ENCODE peak calls at places on chromosomes 1 and 21, in seven cellular contexts. S is endothelial cell; N is fibroblast of lung; U is cardiac fibroblast; O is CD8-positive, alpha-beta T cell; F is stomach; W is AG09309. R is an unnamed sample.

GRCh38 chr21:25837545-25838263 is 102.9 kb downstream of the GABPA start:
- DNase-seq in S (no peak), N (peak), U (peak), O (no peak), F (no peak), W (no peak), R (peak)

GRCh38 chr21:36695671-36696389 is 3.1 kb upstream of the SIM2 start:
- DNase-seq in S (peak), N (no peak), U (no peak), O (no peak), F (no peak), W (no peak), R (no peak)

GRCh38 chr1:25829046-25829445 is 9.3 kb downstream of the MTFR1L start:
- DNase-seq in S (no peak), N (no peak), U (no peak), O (no peak), F (no peak), W (no peak), R (no peak)

GRCh38 chr1:62398377-62398776 is 38.5 kb upstream of the USP1 start:
- DNase-seq in S (no peak), N (peak), U (peak), O (no peak), F (no peak), W (peak), R (no peak)

GRCh38 chr1:43147625-43148319 is 24.3 kb downstream of the EBNA1BP2 start:
- DNase-seq in S (peak), N (peak), U (peak), O (no peak), F (peak), W (no peak), R (peak)

GRCh38 chr1:236861560-236862230 is 66.6 kb downstream of the MTR start:
- DNase-seq in S (no peak), N (peak), U (peak), O (no peak), F (no peak), W (no peak), R (no peak)

GRCh38 chr1:206895837-206896242 is 1.4 kb upstream of the IL24 start:
- DNase-seq in S (no peak), N (peak), U (peak), O (no peak), F (peak), W (peak), R (peak)

GRCh38 chr1:164651378-164651951 is 92.5 kb downstream of the PBX1 start:
- DNase-seq in S (no peak), N (peak), U (no peak), O (no peak), F (peak), W (no peak), R (no peak)

GRCh38 chr1:231381729-231382128 is 40.4 kb downstream of the EGLN1 start:
- DNase-seq in S (no peak), N (no peak), U (no peak), O (no peak), F (no peak), W (no peak), R (no peak)

GRCh38 chr1:29579821-29580425 is 343.6 kb downstream of the PTPRU start:
- DNase-seq in S (no peak), N (peak), U (peak), O (no peak), F (no peak), W (peak), R (peak)

GRCh38 chr1:209896346-209896745 is 41.7 kb upstream of the SYT14 start:
- DNase-seq in S (no peak), N (no peak), U (no peak), O (no peak), F (no peak), W (no peak), R (no peak)

GRCh38 chr1:219278288-219278687 is 104.6 kb downstream of the LYPLAL1 start:
- DNase-seq in S (no peak), N (no peak), U (no peak), O (no peak), F (no peak), W (no peak), R (no peak)

GRCh38 chr1:67840449-67840848 is 7.2 kb upstream of the GNG12 start:
- DNase-seq in S (no peak), N (peak), U (peak), O (no peak), F (no peak), W (peak), R (no peak)

DNA sequence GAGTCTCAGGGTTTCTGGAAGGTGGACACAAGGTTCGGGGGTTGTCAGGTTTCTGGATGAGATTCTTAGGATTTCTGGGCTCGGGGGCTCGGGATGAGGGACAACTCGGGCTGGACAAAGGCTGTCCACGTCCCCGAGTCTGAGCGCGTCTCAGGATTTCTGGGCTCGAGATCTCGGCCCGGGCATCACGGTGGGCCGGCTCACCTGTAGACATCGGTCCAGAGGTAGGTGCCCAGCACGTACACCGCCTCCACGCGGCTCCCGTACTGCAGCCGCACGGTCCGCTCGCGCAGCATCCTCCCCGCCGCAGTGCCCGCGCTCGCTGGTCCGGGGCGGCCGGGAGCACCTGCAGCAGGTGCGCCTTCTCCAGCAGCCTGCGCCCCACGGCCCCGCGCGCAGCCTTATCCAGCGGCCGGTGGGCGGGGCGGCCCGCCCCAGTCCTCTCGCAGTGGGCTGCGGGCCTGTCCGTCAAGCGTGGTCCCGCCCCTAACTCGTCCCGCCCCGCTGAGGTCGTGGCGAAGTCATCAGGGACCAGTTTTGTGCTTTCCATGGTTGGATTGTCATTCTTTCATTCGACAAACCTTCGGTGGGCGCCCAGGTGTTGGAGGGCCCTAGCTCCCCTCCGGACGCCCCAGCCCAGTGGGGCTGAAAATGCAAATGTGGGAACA is at the start of gene PADI2:
- DNase-seq in S (peak), N (peak), U (peak), O (no peak), F (peak), W (no peak), R (no peak)
- TF ChIP-seq CTCF in S (no peak), N (no peak), U (no peak), O (no peak), F (no peak), W (no peak), R (no peak)

GRCh38 chr1:52943876-52944275 is 16.8 kb downstream of the SCP2 start:
- DNase-seq in S (no peak), N (no peak), U (no peak), O (no peak), F (no peak), W (no peak), R (no peak)

GRCh38 chr1:52947490-52947889 is 20.4 kb downstream of the SCP2 start:
- DNase-seq in S (no peak), N (no peak), U (no peak), O (no peak), F (no peak), W (no peak), R (no peak)

DNA sequence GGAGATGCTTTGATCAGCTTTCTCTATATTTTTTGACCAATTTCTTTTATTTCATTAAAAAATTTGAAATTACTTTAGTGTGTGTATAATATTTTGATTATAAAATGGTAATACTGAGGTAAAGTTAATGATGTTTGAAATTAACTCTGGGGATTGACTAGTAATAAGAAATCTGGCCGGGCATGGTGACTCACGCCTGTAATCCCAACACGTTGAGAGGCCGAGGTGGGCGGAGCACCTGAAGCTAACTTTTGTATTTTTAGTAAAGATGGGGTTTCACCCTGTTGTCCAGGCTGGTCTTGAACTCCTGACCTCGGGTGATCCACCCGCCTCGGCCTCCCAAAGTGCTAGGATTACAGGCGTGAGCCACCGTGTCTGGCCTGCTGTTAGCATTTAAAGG is 17.5 kb downstream of the SCP2 start:
- DNase-seq in S (no peak), N (no peak), U (no peak), O (no peak), F (no peak), W (no peak), R (no peak)
- TF ChIP-seq CTCF in S (no peak), N (no peak), U (no peak), O (no peak), F (no peak), W (no peak), R (no peak)

GRCh38 chr1:213061263-213061662 is 10.2 kb downstream of the RPS6KC1 start:
- DNase-seq in S (no peak), N (no peak), U (no peak), O (no peak), F (no peak), W (no peak), R (no peak)
- TF ChIP-seq CTCF in S (no peak), N (no peak), U (no peak), O (no peak), F (no peak), W (no peak), R (no peak)

DNA sequence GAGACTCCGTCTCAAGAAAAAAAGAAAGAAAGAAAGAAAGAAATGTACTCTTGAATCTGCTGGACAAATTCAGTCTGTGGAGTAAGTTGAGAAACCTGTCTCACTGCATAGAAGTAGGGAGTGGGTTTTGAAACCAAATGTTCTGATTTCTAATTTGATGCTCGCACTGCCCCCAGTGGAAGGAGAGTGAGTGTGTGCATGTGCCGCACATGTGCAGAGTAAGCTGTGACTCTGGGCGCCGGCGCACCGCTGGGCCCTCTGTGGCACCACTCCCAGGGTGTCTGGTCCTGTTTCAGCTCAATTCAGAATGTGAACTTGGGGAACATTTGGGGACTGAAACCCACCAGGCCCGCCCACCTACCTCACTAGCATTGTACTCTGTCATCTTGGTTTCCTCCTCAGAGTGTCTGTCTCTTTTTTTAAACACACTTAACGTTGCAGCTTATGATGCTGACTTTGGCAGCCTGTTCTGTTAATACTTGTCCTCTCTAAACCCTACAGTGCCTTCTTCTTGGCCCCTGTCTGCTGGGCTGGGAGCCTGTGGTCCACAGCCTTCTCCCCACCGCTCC is 104.6 kb downstream of the CACNA1E start:
- DNase-seq in S (peak), N (no peak), U (no peak), O (no peak), F (no peak), W (no peak), R (no peak)
- TF ChIP-seq CTCF in S (peak), N (no peak), U (no peak), O (no peak), F (no peak), W (no peak), R (no peak)

DNA sequence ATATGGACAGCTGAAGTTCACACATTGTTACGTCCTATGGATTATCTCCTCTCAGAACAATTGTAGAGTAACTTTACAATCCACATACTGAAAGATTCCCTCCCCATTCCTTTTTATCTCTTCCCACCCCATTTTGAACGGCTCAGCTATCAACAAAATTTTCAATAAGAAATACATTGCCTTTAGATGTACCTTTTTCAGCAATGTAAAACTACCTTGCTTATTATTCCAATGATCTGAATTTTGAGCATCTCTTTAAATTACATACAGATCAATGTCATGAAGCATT is 503.7 kb downstream of the SMYD3 start:
- DNase-seq in S (no peak), N (no peak), U (no peak), O (no peak), F (no peak), W (no peak), R (no peak)
- TF ChIP-seq CTCF in S (peak), N (no peak), U (no peak), O (peak), F (no peak), W (no peak), R (no peak)